ENCODE peak calls at places on chromosomes 1 and 21, in five cellular contexts. H is fibroblast of lung, T is small intestine, D is brain microvascular endothelial cell, W is IMR-90. E is an unnamed sample.
A peak's percentile ranks its signal among the peaks of the same experiment; 100 is the strongest.

GRCh38 chr1:235831148-235831547 is 35.6 kb downstream of the LYST start:
- DNase-seq in H (peak; percentile 41), T (no peak), D (peak; percentile 20), W (peak; percentile 84), E (no peak)

GRCh38 chr1:183646780-183647179 is 6.3 kb downstream of the APOBEC4 start:
- DNase-seq in H (no peak), T (no peak), D (no peak), W (no peak), E (no peak)

GRCh38 chr1:158035976-158036583 is 42.6 kb downstream of the KIRREL1 start:
- DNase-seq in H (peak; percentile 45), T (peak; percentile 33), D (peak; percentile 41), W (peak; percentile 68), E (no peak)

GRCh38 chr1:189513091-189513490 is 964.6 kb downstream of the BRINP3 start:
- DNase-seq in H (no peak), T (no peak), D (no peak), W (no peak), E (no peak)

GRCh38 chr1:59595774-59596173 is 219.0 kb upstream of the HOOK1 start:
- DNase-seq in H (peak; percentile 54), T (no peak), D (peak; percentile 4), W (peak; percentile 85), E (no peak)

GRCh38 chr21:37565530-37566223 is 199.1 kb downstream of the DYRK1A start:
- DNase-seq in H (peak; percentile 23), T (peak; percentile 90), D (no peak), W (peak; percentile 37), E (no peak)

GRCh38 chr1:227560393-227560792 is 3.0 kb upstream of the ZNF678 start:
- DNase-seq in H (no peak), T (no peak), D (no peak), W (no peak), E (no peak)

GRCh38 chr21:18959817-18960216 is 556.2 kb upstream of the TMPRSS15 start:
- DNase-seq in H (no peak), T (no peak), D (no peak), W (no peak), E (no peak)

GRCh38 chr1:28718601-28719331 is 18.0 kb upstream of the YTHDF2 start:
- DNase-seq in H (peak; percentile 64), T (no peak), D (peak; percentile 35), W (peak; percentile 67), E (no peak)

GRCh38 chr21:25518491-25518911 is 88.8 kb downstream of the MRPL39 start:
- DNase-seq in H (peak; percentile 11), T (no peak), D (no peak), W (no peak), E (no peak)

GRCh38 chr1:16151200-16151708 is 4.6 kb downstream of the EPHA2 start:
- DNase-seq in H (peak; percentile 60), T (no peak), D (no peak), W (peak; percentile 63), E (no peak)

GRCh38 chr1:8396083-8396911 is 78.4 kb downstream of the SLC45A1 start:
- DNase-seq in H (peak; percentile 87), T (no peak), D (peak; percentile 49), W (peak; percentile 79), E (no peak)

GRCh38 chr1:207034208-207034607 is 1.7 kb upstream of the C1orf116 start:
- DNase-seq in H (no peak), T (peak; percentile 53), D (no peak), W (no peak), E (no peak)
- H3K27ac ChIP-seq in H (no peak overlapping the region), T (no peak overlapping the region), D (no peak overlapping the region), W (no peak overlapping the region), E (no peak overlapping the region)

GRCh38 chr1:226425431-226426031 is 17.6 kb upstream of the PARP1 start:
- DNase-seq in H (no peak), T (no peak), D (no peak), W (no peak), E (no peak)
- H3K4me3 ChIP-seq in H (no peak overlapping the region), T (no peak overlapping the region), D (no peak overlapping the region), W (no peak overlapping the region), E (peak overlapping the region; percentile 45)

DNA sequence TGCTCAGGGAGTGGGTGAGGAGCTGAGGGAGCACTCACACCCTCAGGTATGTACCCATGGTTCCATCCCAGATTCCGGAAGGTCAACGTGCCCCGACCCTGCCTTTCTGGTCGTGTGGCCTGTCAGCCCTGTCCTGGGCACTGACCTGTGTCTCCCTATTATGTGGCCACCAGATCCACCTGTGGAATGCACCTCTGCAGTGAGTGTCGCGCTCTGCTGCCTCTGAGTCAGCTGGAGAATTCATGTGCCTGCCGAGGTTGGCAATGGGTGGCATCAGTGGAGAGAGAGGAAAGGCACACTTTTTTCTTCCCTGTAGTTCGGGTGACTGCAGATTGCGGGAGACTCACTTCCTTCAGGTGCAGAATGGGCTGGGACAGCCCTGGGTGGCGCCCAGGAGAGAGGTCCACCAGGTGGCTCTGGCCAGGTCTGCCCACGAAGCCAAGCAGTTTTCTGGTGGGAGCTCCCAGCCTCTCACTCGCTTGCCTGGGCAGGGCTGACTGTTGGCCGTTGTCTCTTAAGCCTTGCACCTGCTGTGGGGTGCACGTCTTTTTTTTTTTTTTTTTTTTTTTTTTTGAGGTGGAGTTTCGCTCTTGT is 176.1 kb upstream of the TMEM51 start:
- DNase-seq in H (no peak), T (no peak), D (no peak), W (no peak), E (no peak)
- H3K27ac ChIP-seq in H (no peak overlapping the region), T (no peak overlapping the region), D (no peak overlapping the region), W (no peak overlapping the region), E (no peak overlapping the region)

DNA sequence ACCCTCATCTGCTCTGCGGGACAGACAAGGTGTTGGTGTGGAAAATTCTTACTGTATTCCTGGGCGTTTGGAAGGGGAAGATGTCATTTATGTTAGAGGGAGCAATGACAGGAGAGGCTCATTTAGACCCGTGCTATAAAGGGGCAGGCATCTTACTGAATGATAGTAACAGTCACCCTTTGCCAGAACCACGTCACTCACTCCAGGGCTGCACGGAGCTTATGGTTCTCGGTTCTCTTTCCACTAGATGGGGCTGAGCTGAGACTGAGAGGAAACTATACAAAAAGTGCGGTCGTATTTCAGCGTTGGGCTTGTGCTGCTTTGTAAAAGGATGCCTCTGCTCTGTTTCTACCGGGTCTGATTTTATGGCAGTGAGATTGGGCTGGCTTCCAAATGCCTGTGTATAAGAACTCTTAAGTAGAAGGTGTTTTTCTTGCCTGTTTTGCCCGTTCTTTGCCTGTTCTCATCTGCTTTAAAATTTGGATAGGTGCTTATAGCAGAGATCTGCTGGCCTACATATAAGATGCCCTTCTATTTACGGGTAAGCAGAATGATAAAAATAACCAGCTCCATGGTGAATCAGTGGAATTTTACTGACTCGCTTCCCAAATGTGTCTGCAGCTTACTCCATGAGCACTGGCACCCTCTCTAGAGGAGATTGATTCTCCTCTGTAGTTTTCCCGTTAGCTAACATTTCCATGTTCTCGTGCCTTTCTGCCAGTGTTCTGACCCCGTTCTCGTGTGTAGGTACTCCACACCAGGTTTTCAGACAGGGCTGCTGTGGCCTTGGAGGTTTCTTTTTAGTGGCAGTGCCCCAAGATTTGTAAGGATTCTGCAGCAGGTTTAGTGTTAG is 55.9 kb downstream of the MRPS6 start:
- DNase-seq in H (peak; percentile 89), T (peak; percentile 51), D (peak; percentile 90), W (peak; percentile 92), E (no peak)
- H3K4me3 ChIP-seq in H (peak overlapping the region; percentile 11), T (no peak overlapping the region), D (peak overlapping the region; percentile 26), W (peak overlapping the region; percentile 20), E (no peak overlapping the region)

DNA sequence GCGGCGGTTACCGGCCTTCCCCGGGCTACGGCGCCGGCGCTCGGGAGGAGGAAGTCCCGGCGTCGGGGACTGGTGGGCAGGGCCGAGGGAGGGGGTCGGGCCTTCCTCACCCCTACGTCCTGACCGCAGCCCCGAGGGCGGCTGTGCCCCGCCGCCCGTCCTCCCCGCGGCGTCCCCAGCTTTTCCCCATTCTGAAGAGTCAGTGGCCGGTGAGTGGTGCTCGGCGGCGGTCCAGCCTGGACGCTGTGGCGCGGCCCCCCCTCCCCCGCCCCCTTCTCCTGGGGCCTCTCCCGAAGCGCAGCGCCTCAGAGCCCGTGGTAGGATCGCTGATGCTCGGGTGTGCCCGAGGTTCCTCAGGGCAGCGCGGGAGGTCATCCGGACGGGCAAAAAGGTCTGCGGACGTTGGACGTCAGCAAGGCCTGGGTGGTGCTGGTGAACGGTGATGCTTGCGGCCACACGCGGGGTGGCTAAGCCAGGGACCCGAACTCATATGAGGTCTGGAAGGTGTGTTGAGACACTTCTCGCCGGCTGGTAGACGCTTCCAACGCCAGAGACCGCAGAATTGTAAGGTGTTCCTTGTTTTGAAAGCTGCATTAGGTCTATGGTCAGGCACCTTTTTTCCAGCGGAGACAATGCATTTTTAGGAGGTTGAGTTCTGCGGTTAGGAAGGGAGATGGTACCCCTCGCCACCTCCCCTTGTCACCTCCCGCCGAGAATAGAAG is 725 bp downstream of the SLC25A33 start:
- DNase-seq in H (peak; percentile 49), T (peak; percentile 55), D (peak; percentile 22), W (peak; percentile 21), E (peak; percentile 28)
- H3K27ac ChIP-seq in H (peak overlapping the region; percentile 81), T (peak overlapping the region; percentile 92), D (peak overlapping the region; percentile 78), W (peak overlapping the region; percentile 55), E (peak overlapping the region; percentile 53)